ENCODE peak calls at places on chromosome 3, in seven cellular contexts. X is mesendoderm, O is IMR-90, W is neuronal stem cell, U is H1, L is mesenchymal stem cell, A is trophoblast cell. M is an unnamed sample.

GRCh38 chr3:155859859-155860258 is 5.6 kb upstream of the SLC33A1 start:
- DNase-seq in X (no peak), O (peak), W (no peak), U (no peak), L (peak), A (no peak), M (no peak)

GRCh38 chr3:190446492-190447301 is 3.0 kb downstream of the TMEM207 start:
- DNase-seq in X (peak), O (no peak), W (no peak), U (no peak), L (peak), A (peak), M (no peak)

GRCh38 chr3:58025824-58026579 is 17.8 kb downstream of the FLNB start:
- DNase-seq in X (no peak), O (peak), W (no peak), U (no peak), L (peak), A (no peak), M (no peak)

GRCh38 chr3:110414851-110415250 is 656.8 kb upstream of the NECTIN3 start:
- DNase-seq in X (no peak), O (peak), W (no peak), U (no peak), L (peak), A (no peak), M (no peak)

GRCh38 chr3:151949706-151950105 is 76.3 kb downstream of the SUCNR1 start:
- DNase-seq in X (no peak), O (no peak), W (no peak), U (no peak), L (no peak), A (no peak), M (no peak)

GRCh38 chr3:8722808-8723207 is 10.8 kb upstream of the CAV3 start:
- DNase-seq in X (no peak), O (no peak), W (no peak), U (no peak), L (no peak), A (no peak), M (no peak)

GRCh38 chr3:27713066-27713400 is 9.1 kb downstream of the EOMES start:
- DNase-seq in X (no peak), O (no peak), W (no peak), U (no peak), L (no peak), A (no peak), M (no peak)

GRCh38 chr3:184284696-184285095 is 8.9 kb downstream of the ECE2 start:
- DNase-seq in X (peak), O (peak), W (peak), U (no peak), L (peak), A (peak), M (peak)

GRCh38 chr3:126465928-126466564 is 9.6 kb downstream of the ZXDC start:
- DNase-seq in X (no peak), O (no peak), W (no peak), U (no peak), L (no peak), A (no peak), M (no peak)

GRCh38 chr3:65945480-65945879 is 93.2 kb downstream of the MAGI1 start:
- DNase-seq in X (no peak), O (peak), W (no peak), U (no peak), L (no peak), A (no peak), M (no peak)

GRCh38 chr3:130933801-130934345 is 40.0 kb downstream of the ATP2C1 start:
- DNase-seq in X (no peak), O (peak), W (no peak), U (no peak), L (peak), A (no peak), M (no peak)

GRCh38 chr3:10336761-10337160 is 15.8 kb upstream of the SEC13 start:
- DNase-seq in X (no peak), O (no peak), W (no peak), U (no peak), L (no peak), A (no peak), M (no peak)

GRCh38 chr3:176992565-176992964 is 204.7 kb downstream of the TBL1XR1 start:
- DNase-seq in X (no peak), O (no peak), W (no peak), U (no peak), L (no peak), A (no peak), M (no peak)

GRCh38 chr3:64612082-64612860 is 75.5 kb downstream of the ADAMTS9 start:
- DNase-seq in X (peak), O (peak), W (no peak), U (no peak), L (peak), A (no peak), M (no peak)

GRCh38 chr3:46856576-46857471 is 6.4 kb downstream of the MYL3 start:
- DNase-seq in X (no peak), O (no peak), W (no peak), U (no peak), L (no peak), A (no peak), M (no peak)

GRCh38 chr3:110521019-110521418 is 550.6 kb upstream of the NECTIN3 start:
- DNase-seq in X (no peak), O (peak), W (no peak), U (no peak), L (peak), A (no peak), M (no peak)

GRCh38 chr3:130854208-130854864 is 39.5 kb upstream of the ATP2C1 start:
- DNase-seq in X (no peak), O (no peak), W (no peak), U (no peak), L (no peak), A (no peak), M (no peak)

GRCh38 chr3:172320468-172320867 is 127.8 kb downstream of the GHSR start:
- DNase-seq in X (no peak), O (no peak), W (no peak), U (no peak), L (no peak), A (no peak), M (no peak)

GRCh38 chr3:172321035-172321434 is 127.2 kb downstream of the GHSR start:
- DNase-seq in X (peak), O (peak), W (no peak), U (no peak), L (peak), A (no peak), M (no peak)

GRCh38 chr3:172326993-172327392 is 121.3 kb downstream of the GHSR start:
- DNase-seq in X (no peak), O (no peak), W (no peak), U (no peak), L (no peak), A (no peak), M (no peak)

GRCh38 chr3:172324591-172325203 is 123.6 kb downstream of the GHSR start:
- DNase-seq in X (peak), O (no peak), W (no peak), U (no peak), L (no peak), A (no peak), M (no peak)

DNA sequence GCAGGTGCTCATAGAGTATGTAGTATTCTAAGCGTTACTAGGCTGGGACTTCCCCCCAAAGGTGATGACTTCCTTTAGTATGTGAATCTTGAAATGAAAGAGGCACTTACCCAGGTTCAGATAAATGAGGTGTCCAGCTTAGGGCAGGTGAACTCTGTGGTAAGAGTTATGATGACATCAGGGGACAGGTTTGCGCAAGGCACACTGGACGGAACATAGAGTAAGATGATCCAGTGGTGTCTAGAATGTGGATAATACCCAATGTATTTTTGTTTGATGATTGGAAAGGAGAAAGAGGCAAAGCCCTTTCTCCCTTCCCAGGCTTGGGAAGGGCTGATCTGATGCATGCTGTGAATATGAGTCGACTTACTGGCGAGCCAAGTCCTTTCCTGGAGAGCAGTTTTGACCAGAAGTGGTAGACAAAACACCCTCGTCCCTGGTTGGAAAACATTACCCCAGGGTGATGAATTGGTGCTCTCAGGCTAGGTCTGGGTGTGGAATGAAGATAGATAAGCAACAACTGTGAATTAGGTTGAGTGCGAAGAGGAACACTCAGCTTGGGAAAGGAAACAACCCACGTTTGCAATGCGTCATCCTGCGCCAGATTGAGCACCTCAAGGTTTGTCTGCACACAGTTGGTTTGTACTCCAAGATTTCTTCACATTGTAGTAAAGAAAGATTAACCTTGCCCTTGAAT is 124.2 kb downstream of the GHSR start:
- DNase-seq in X (peak), O (peak), W (no peak), U (no peak), L (peak), A (peak), M (no peak)
- H2AK5ac ChIP-seq in X (no peak), O (no peak), W (no peak), U (no peak), L (no peak), A (no peak), M (no peak)

DNA sequence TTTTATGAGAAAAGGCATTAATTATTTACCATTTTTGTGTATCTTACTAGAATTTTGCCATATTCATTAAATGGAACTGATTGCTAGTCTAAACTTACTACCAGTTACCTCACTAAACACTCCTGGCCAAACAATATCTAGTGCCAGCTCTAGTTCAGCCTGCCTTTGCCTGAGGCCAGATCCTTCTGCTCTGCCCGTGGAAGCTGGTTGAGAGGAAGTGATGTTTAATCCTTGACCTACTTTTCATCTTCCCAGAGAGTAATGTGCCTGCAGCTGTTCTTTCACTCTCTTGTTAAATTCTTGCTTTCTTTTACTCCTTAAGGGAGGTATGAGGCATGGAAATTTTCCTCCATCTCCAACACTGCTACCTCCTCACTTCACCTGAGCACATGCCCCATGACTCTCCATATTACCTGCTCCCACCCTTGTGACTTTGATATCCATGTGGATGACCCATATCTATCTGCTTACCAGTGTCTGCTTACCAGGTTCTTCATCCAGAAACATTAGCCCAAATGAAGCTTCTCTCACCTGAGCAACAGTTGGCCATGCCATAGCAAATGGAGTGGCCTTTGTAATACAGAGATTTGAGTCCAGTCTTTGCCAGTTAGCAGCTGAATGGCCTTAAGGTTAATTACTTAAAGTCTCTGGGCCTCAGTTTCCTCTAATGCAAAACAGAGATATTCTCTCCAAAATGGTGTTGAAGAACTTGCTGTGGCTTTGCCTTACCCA is 53.4 kb downstream of the UBE2E1 start:
- DNase-seq in X (peak), O (peak), W (no peak), U (no peak), L (peak), A (peak), M (no peak)
- H2AK5ac ChIP-seq in X (no peak), O (no peak), W (no peak), U (no peak), L (peak), A (no peak), M (no peak)

GRCh38 chr3:32243519-32243918 is 5.0 kb downstream of the CMTM8 start:
- DNase-seq in X (no peak), O (no peak), W (no peak), U (no peak), L (no peak), A (no peak), M (no peak)

GRCh38 chr3:32249184-32249782 is 10.8 kb downstream of the CMTM8 start:
- DNase-seq in X (no peak), O (peak), W (no peak), U (no peak), L (peak), A (peak), M (no peak)

GRCh38 chr3:32241100-32241499 is 2.6 kb downstream of the CMTM8 start:
- DNase-seq in X (no peak), O (no peak), W (no peak), U (no peak), L (no peak), A (no peak), M (no peak)

GRCh38 chr3:32246079-32246675 is 7.7 kb downstream of the CMTM8 start:
- DNase-seq in X (peak), O (no peak), W (no peak), U (no peak), L (no peak), A (no peak), M (no peak)

GRCh38 chr3:32245200-32245599 is 6.7 kb downstream of the CMTM8 start:
- DNase-seq in X (no peak), O (no peak), W (no peak), U (no peak), L (no peak), A (no peak), M (no peak)
- H2AK5ac ChIP-seq in X (no peak), O (no peak), W (no peak), U (no peak), L (no peak), A (no peak), M (no peak)

GRCh38 chr3:120067090-120067489 is 27.2 kb downstream of the GSK3B start:
- DNase-seq in X (no peak), O (no peak), W (no peak), U (no peak), L (no peak), A (no peak), M (no peak)

GRCh38 chr3:120071259-120071658 is 23.0 kb downstream of the GSK3B start:
- DNase-seq in X (peak), O (no peak), W (no peak), U (no peak), L (no peak), A (no peak), M (peak)

GRCh38 chr3:120077726-120078125 is 16.5 kb downstream of the GSK3B start:
- DNase-seq in X (no peak), O (no peak), W (no peak), U (no peak), L (no peak), A (no peak), M (no peak)

GRCh38 chr3:120070263-120070981 is 23.8 kb downstream of the GSK3B start:
- DNase-seq in X (no peak), O (no peak), W (no peak), U (no peak), L (no peak), A (no peak), M (no peak)

GRCh38 chr3:120072867-120073525 is 21.3 kb downstream of the GSK3B start:
- DNase-seq in X (peak), O (no peak), W (no peak), U (no peak), L (no peak), A (peak), M (no peak)
- H2AK5ac ChIP-seq in X (no peak), O (no peak), W (no peak), U (no peak), L (no peak), A (no peak), M (no peak)

GRCh38 chr3:124512881-124513609 is 217.2 kb upstream of the UMPS start:
- DNase-seq in X (peak), O (peak), W (no peak), U (no peak), L (peak), A (no peak), M (peak)
- H2AK5ac ChIP-seq in X (no peak), O (no peak), W (no peak), U (no peak), L (peak), A (no peak), M (no peak)

DNA sequence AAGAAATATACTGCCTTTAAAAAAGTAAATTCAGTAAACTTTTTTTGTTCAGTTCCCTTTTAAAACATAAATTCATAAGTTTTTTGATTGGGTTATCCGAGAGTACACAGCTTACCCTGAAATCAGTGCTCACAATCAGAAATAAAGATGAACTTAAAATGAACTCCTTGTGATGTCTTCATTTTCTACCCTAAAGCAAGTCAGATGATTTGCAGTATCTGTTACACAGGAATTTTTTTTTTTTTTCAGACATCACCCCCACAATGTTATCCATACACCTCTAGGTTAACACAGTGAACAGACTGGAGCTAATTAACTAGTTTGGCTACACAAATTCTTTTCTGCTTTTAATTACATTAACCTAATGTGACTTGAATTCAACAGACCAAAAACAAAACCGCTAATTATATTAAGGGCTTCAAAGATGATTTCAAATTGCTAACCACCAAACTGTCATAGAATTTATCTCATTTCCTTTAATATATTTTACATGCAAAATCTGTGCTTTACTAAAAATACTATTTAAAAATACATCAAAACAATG is 1042.0 kb downstream of the ROBO1 start:
- DNase-seq in X (no peak), O (no peak), W (no peak), U (no peak), L (no peak), A (no peak), M (no peak)
- H2AK5ac ChIP-seq in X (no peak), O (no peak), W (no peak), U (no peak), L (no peak), A (no peak), M (no peak)

GRCh38 chr3:38007754-38008090 is 17.1 kb downstream of the VILL start:
- DNase-seq in X (no peak), O (no peak), W (no peak), U (no peak), L (no peak), A (no peak), M (no peak)

GRCh38 chr3:38006445-38006995 is 15.9 kb downstream of the VILL start:
- DNase-seq in X (no peak), O (no peak), W (no peak), U (no peak), L (no peak), A (no peak), M (no peak)

GRCh38 chr3:38008971-38009580 is 18.5 kb downstream of the VILL start:
- DNase-seq in X (no peak), O (no peak), W (no peak), U (no peak), L (no peak), A (no peak), M (no peak)

GRCh38 chr3:38009807-38010591 is 19.4 kb downstream of the VILL start:
- DNase-seq in X (no peak), O (no peak), W (no peak), U (no peak), L (no peak), A (no peak), M (no peak)

DNA sequence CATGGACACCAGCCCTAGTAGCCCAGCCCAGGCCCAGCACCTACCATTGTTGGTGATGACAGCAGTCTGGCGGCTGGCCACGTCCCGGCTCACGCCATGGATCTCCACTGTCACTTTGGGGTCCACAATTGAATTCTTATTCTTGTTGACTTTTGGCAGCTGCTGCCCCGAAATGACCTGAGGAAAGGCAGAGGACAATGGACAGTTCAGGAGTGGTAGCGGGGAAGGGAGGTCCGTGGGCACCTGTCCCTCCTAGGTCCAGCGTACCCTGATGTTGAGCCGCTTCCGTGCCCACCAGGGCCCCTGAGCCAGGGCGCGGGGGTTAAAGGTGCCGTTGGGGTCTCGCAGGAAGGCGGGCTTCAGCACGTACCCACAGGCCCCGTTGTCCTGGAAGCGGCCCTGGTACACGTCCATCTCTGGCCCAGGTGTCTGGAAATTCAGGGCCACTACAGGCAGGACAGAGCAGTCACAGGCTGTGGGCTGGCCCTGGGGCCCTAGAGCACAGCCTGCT is 17.7 kb downstream of the VILL start:
- DNase-seq in X (no peak), O (no peak), W (no peak), U (no peak), L (no peak), A (no peak), M (no peak)
- H2AK5ac ChIP-seq in X (no peak), O (no peak), W (no peak), U (no peak), L (no peak), A (no peak), M (no peak)

GRCh38 chr3:52917044-52917443 is 19.7 kb upstream of the STIMATE start:
- DNase-seq in X (no peak), O (no peak), W (no peak), U (no peak), L (no peak), A (no peak), M (no peak)

GRCh38 chr3:52925405-52926313 is 28.3 kb upstream of the STIMATE start:
- DNase-seq in X (no peak), O (no peak), W (no peak), U (no peak), L (no peak), A (no peak), M (no peak)

GRCh38 chr3:52926556-52926955 is 29.2 kb upstream of the STIMATE start:
- DNase-seq in X (no peak), O (no peak), W (no peak), U (no peak), L (no peak), A (no peak), M (no peak)

GRCh38 chr3:52915245-52915772 is 18.0 kb upstream of the STIMATE start:
- DNase-seq in X (no peak), O (no peak), W (no peak), U (no peak), L (no peak), A (no peak), M (no peak)

GRCh38 chr3:52920872-52921271 is 23.5 kb upstream of the STIMATE start:
- DNase-seq in X (no peak), O (no peak), W (no peak), U (no peak), L (no peak), A (no peak), M (no peak)
- H2AK5ac ChIP-seq in X (no peak), O (no peak), W (no peak), U (no peak), L (no peak), A (no peak), M (no peak)

DNA sequence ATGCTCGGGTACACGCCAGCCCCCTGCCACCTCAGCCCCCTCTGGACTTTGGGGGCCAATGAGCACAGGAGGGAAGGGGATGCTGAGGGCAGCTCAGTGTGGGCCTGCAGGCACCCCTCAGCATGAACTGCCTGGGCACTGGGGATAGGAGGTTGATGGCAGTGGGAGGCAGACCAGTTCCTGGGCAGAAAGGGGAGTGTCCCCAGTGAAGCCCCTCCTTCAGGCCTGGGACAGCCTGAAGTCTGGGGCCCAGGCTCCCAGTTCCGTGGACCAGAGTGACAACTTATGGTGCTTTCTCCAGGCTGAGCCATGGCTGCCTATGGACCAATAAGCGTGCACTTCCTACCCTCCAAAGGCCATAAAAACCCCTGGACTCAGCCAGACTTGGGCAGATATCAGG is 63.3 kb upstream of the IMPG2 start:
- DNase-seq in X (no peak), O (no peak), W (no peak), U (no peak), L (no peak), A (no peak), M (peak)
- H2AK5ac ChIP-seq in X (no peak), O (no peak), W (no peak), U (no peak), L (no peak), A (no peak), M (no peak)